ENCODE peak calls at places on chromosomes 12 and 14, in four cellular contexts. H is H1, F is K562, U is HepG2. L is an unnamed sample.
A peak's percentile ranks its signal among the peaks of the same experiment; 100 is the strongest.

GRCh38 chr12:124605869-124606774 is 38.7 kb upstream of the NCOR2 start:
- DNase-seq in F (peak; percentile 55), H (no peak), U (no peak), L (no peak)

GRCh38 chr12:113818833-113819232 is 147.3 kb downstream of the RBM19 start:
- DNase-seq in H (peak; percentile 86), F (peak; percentile 44), U (peak; percentile 27), L (no peak)

GRCh38 chr14:103395245-103395644 is 10.0 kb downstream of the MARK3 start:
- DNase-seq in U (no peak), H (no peak), F (no peak), L (no peak)

GRCh38 chr12:28057856-28058615 is 85.5 kb upstream of the PTHLH start:
- DNase-seq in U (no peak), F (no peak), H (no peak), L (no peak)

GRCh38 chr12:52145228-52145940 is 46.4 kb downstream of the KRT80 start:
- DNase-seq in H (no peak), U (no peak), F (no peak), L (no peak)

GRCh38 chr14:84065811-84066210 is 1464.1 kb upstream of the FLRT2 start:
- DNase-seq in F (no peak), U (no peak), H (no peak), L (no peak)

GRCh38 chr12:119149270-119149669 is 29.5 kb upstream of the HSPB8 start:
- DNase-seq in U (no peak), F (no peak), H (no peak), L (no peak)

GRCh38 chr12:32115404-32116104 is 8.9 kb downstream of the BICD1 start:
- DNase-seq in F (no peak), H (no peak), U (no peak), L (no peak)

GRCh38 chr14:101535232-101535631 is 26.1 kb upstream of the DIO3 start:
- DNase-seq in U (peak; percentile 57), F (no peak), H (no peak), L (no peak)

GRCh38 chr12:67426067-67426466 is 156.9 kb downstream of the CAND1 start:
- DNase-seq in U (no peak), F (no peak), H (no peak), L (no peak)

GRCh38 chr12:52669426-52669825 is 10.8 kb downstream of the KRT1 start:
- DNase-seq in F (no peak), H (no peak), U (no peak), L (no peak)

GRCh38 chr12:87793134-87793533 is 236.1 kb downstream of the C12orf50 start:
- DNase-seq in F (no peak), H (no peak), U (no peak), L (no peak)

GRCh38 chr14:23725980-23726746 is 90.0 kb downstream of the DHRS2 start:
- DNase-seq in H (no peak), U (no peak), F (no peak), L (no peak)

GRCh38 chr12:55743131-55743921 is 404 bp downstream of the GDF11 start:
- DNase-seq in H (peak; percentile 64), F (no peak), U (no peak), L (peak; percentile 65)

GRCh38 chr14:76977793-76978730 is 50.4 kb downstream of the IRF2BPL start:
- DNase-seq in F (peak; percentile 63), U (peak; percentile 52), H (peak; percentile 48), L (peak; percentile 81)

GRCh38 chr12:78101181-78101876 is 270.6 kb downstream of the NAV3 start:
- DNase-seq in U (no peak), H (no peak), F (no peak), L (no peak)

GRCh38 chr14:59632381-59632780 is 55.8 kb upstream of the CCDC175 start:
- DNase-seq in H (peak; percentile 54), U (peak; percentile 20), F (peak; percentile 31), L (no peak)

GRCh38 chr14:96554315-96554910 is 52.2 kb downstream of the PAPOLA start:
- DNase-seq in U (no peak), F (no peak), H (no peak), L (no peak)

GRCh38 chr12:118391424-118391823 is 15.1 kb downstream of the SUDS3 start:
- DNase-seq in F (no peak), H (no peak), U (no peak), L (no peak)

GRCh38 chr14:92884410-92884809 is 38.5 kb upstream of the CHGA start:
- DNase-seq in H (no peak), U (no peak), F (no peak), L (no peak)

GRCh38 chr14:55585854-55586253 is 5.8 kb downstream of the KTN1 start:
- DNase-seq in F (no peak), U (no peak), H (no peak), L (no peak)

GRCh38 chr14:74595006-74595735 is 16.9 kb downstream of the LTBP2 start:
- DNase-seq in U (no peak), H (no peak), F (no peak), L (no peak)

GRCh38 chr14:74601982-74602381 is 10.1 kb downstream of the LTBP2 start:
- DNase-seq in U (no peak), H (no peak), F (peak; percentile 25), L (no peak)

GRCh38 chr14:74596747-74597456 is 15.1 kb downstream of the LTBP2 start:
- DNase-seq in U (no peak), H (no peak), F (no peak), L (no peak)

GRCh38 chr14:74599946-74600345 is 12.1 kb downstream of the LTBP2 start:
- DNase-seq in F (no peak), H (no peak), U (no peak), L (no peak)

DNA sequence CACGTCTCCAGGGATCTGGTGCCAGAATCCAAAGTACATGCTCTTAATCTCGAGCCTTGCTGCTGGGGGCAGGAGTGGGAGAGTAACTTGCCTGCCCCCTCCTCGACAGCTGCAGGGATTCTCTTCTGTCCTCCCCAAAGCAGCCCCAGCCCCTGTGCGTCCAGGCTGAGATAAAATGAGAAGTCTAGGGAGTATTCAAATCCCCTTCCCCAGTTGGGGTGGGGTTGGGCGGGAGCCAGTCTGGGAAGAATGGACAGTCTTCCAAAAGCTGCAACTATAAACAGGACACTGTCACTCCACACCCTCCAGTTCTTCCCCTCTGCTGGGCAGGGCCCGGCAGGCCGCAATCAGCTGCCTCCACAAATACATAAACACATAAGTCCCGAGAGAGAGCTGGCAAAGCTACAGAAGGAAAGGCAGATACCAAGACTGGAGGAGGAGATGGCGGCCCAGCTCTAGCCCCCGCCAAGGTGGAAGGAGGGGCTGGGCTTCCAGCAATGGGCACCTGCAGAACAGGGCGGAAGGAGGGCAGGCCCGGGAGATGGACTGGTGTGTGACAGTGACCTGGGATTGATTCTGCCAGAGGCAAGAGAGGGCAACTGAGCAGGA is 12.7 kb downstream of the LTBP2 start:
- DNase-seq in U (no peak), F (no peak), H (no peak), L (no peak)
- TF ChIP-seq POLR2AphosphoS5 in U (no peak), F (no peak), H (no peak), L (no peak)

GRCh38 chr14:51547260-51547659 is 104.5 kb upstream of the FRMD6 start:
- DNase-seq in H (no peak), F (no peak), U (no peak), L (no peak)
- TF ChIP-seq POLR2A in H (no peak), F (no peak), U (no peak), L (no peak)

DNA sequence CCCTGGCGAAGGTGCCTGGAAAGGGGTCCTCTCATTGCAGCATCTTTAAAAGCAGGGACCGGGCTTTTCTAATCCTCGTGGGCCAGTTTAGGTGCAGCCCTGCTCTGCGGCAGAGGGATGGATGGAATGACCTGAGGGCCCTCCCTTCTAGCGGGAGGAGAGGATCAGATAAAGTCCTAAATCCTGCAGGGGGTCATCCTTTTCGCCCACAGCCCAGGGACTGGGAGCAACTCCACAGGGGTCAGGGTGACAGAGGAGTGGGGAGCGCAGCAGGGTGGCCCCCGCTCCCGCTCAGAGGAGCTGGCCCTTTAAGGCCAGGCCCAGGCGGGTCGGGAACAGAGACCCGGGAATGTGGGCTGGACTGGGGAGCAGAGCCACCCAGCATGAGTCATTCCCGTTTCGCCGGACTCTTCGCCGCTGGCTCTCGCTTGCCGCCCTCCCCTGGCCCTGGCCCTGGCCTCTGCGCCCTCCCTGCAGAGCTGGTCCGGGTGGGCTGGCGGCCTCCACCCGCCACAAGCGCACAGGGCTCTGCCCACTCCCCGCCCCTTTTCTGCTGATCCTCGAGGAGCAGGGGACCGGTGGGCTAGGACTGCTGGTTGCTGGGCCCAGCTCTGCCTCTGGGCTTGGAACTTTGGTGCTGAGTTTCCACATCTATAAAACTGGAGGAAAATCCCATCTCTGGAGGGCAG is 92.9 kb downstream of the NINJ2 start:
- DNase-seq in U (peak; percentile 77), H (peak; percentile 80), F (peak; percentile 72), L (no peak)
- TF ChIP-seq TAF1 in U (peak; percentile 49), H (no peak), F (no peak), L (no peak)

DNA sequence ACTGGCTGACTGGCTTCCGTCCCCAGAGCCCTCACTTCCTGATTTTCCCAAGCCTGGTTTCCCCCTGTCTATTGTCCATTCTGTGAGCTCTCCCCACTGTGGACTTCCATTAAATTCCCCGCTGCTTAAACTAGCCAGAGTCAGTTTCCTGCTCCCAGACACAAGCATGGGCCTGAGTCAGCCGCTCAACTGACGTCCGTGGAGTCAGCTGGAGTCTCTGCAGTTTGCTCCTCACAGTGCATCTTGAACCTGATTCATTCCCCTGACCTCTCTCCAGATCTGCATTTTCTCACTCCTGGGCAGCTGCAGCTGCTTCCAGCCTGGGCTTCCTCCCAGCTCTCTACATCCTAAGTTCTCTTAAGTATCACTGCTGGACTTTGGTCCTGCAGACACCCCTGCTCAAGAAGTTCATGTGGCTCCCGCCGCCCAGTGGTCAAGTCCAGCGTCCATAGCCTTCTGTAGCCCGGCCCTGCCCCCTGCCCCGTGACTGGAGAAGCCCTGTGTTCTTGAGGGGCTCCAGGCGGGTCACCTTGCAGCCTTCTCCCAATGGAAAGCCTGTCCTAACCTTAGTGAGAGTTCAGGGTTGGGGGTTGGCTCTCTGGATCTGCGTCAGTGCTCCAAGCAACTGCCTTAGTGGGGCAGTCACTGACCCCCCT is 20.0 kb downstream of the NFKBIA start:
- DNase-seq in H (no peak), U (peak; percentile 68), F (no peak), L (no peak)
- TF ChIP-seq POLR2AphosphoS5 in H (no peak), U (peak; percentile 10), F (no peak), L (no peak)